ENCODE peak calls at places on chromosomes 16 and 17, in ten cellular contexts. A is non-pigmented ciliary epithelial cell; I is DMS153; T is lung; L is fibroblast of lung; V is right atrium auricular region; Q is stimulated activated CD4-positive, alpha-beta T cell treated with anti-CD3 and anti-CD28 coated beads, TNF-alpha, amount 100 ng/mL, for 48 hours; H is stimulated activated CD8-positive, alpha-beta memory T cell treated with anti-CD3 and anti-CD28 coated beads, Interleukin-7, amount 100 ng/mL, for 1 hour; M is germinal center; S is WTC11. J is an unnamed sample.

GRCh38 chr16:813204-813915 is 12.8 kb upstream of the GNG13 start:
- DNase-seq in A (no peak), I (no peak), T (no peak), L (no peak), V (no peak), Q (peak; percentile 48), H (no peak), M (peak; percentile 49), S (peak; percentile 80), J (peak; percentile 71)

GRCh38 chr17:18319604-18320256 is 4.6 kb downstream of the SMCR8 start:
- DNase-seq in A (peak; percentile 55), I (no peak), T (no peak), L (peak; percentile 49), V (no peak), Q (no peak), H (no peak), M (no peak), S (peak; percentile 56), J (peak; percentile 70)

GRCh38 chr17:40605301-40605700 is 40.0 kb upstream of the CCR7 start:
- DNase-seq in A (no peak), I (no peak), T (no peak), L (no peak), V (no peak), Q (peak; percentile 62), H (no peak), M (no peak), S (no peak), J (no peak)

GRCh38 chr16:49274936-49275730 is 6.5 kb downstream of the CBLN1 start:
- DNase-seq in A (no peak), I (no peak), T (no peak), L (no peak), V (no peak), Q (no peak), H (no peak), M (no peak), S (peak; percentile 45), J (no peak)

GRCh38 chr17:45087496-45087975 is 26.4 kb downstream of the NMT1 start:
- DNase-seq in A (no peak), I (no peak), T (no peak), L (peak; percentile 59), V (no peak), Q (no peak), H (no peak), M (no peak), S (no peak), J (peak; percentile 71)

GRCh38 chr17:73359987-73360410 is 48.2 kb upstream of the CDC42EP4 start:
- DNase-seq in A (no peak), I (peak; percentile 78), T (peak; percentile 74), L (no peak), V (no peak), Q (no peak), H (no peak), M (no peak), S (peak; percentile 81), J (no peak)

GRCh38 chr17:78872486-78872885 is 30.5 kb downstream of the CEP295NL start:
- DNase-seq in A (no peak), I (peak; percentile 14), T (no peak), L (no peak), V (no peak), Q (no peak), H (no peak), M (no peak), S (no peak), J (no peak)

GRCh38 chr16:64311241-64311640 is 810.6 kb downstream of the CDH11 start:
- DNase-seq in A (peak; percentile 3), I (no peak), T (no peak), L (peak; percentile 48), V (no peak), Q (no peak), H (no peak), M (no peak), S (no peak), J (no peak)

GRCh38 chr16:80467961-80468360 is 72.8 kb upstream of the DYNLRB2 start:
- DNase-seq in A (no peak), I (no peak), T (no peak), L (no peak), V (no peak), Q (no peak), H (no peak), M (no peak), S (no peak), J (no peak)

GRCh38 chr17:74502866-74503265 is 28.4 kb downstream of the CD300LB start:
- DNase-seq in A (no peak), I (no peak), T (no peak), L (peak; percentile 16), V (no peak), Q (no peak), H (no peak), M (no peak), S (no peak), J (no peak)

GRCh38 chr17:82754297-82755208 is 2.7 kb downstream of the TBCD start:
- DNase-seq in A (no peak), I (no peak), T (no peak), L (peak; percentile 65), V (no peak), Q (no peak), H (no peak), M (no peak), S (peak; percentile 70), J (no peak)

GRCh38 chr17:49670641-49671040 is 7.3 kb downstream of the SPOP start:
- DNase-seq in A (no peak), I (no peak), T (no peak), L (no peak), V (no peak), Q (no peak), H (no peak), M (no peak), S (no peak), J (no peak)

GRCh38 chr16:25950586-25951201 is 258.9 kb downstream of the HS3ST4 start:
- DNase-seq in A (no peak), I (no peak), T (no peak), L (no peak), V (no peak), Q (no peak), H (no peak), M (no peak), S (peak; percentile 77), J (no peak)

GRCh38 chr17:44601574-44602372 is 44.5 kb downstream of the FZD2 start:
- DNase-seq in A (no peak), I (no peak), T (peak; percentile 49), L (peak; percentile 71), V (no peak), Q (no peak), H (no peak), M (no peak), S (no peak), J (no peak)

GRCh38 chr17:75645889-75646625 is 12.8 kb downstream of the SMIM5 start:
- DNase-seq in A (no peak), I (peak; percentile 73), T (peak; percentile 84), L (no peak), V (no peak), Q (no peak), H (no peak), M (no peak), S (no peak), J (no peak)

GRCh38 chr17:42843358-42843934 is 934 bp upstream of the AOC2 start:
- DNase-seq in A (no peak), I (peak; percentile 47), T (no peak), L (peak; percentile 54), V (no peak), Q (no peak), H (no peak), M (peak; percentile 39), S (peak; percentile 46), J (peak; percentile 82)

GRCh38 chr17:75845058-75845711 is 981 bp upstream of the UNC13D start:
- DNase-seq in A (no peak), I (peak; percentile 59), T (peak; percentile 90), L (peak; percentile 56), V (peak; percentile 91), Q (peak; percentile 67), H (no peak), M (peak; percentile 89), S (peak; percentile 88), J (peak; percentile 61)

GRCh38 chr17:5708344-5708743 is 124.0 kb upstream of the NLRP1 start:
- DNase-seq in A (no peak), I (no peak), T (no peak), L (no peak), V (no peak), Q (no peak), H (no peak), M (no peak), S (no peak), J (no peak)

GRCh38 chr17:40562841-40563370 is 2.4 kb downstream of the CCR7 start:
- DNase-seq in A (no peak), I (no peak), T (no peak), L (no peak), V (no peak), Q (no peak), H (no peak), M (no peak), S (no peak), J (no peak)

GRCh38 chr17:66487121-66487520 is 184.7 kb downstream of the PRKCA start:
- DNase-seq in A (no peak), I (no peak), T (no peak), L (no peak), V (no peak), Q (no peak), H (no peak), M (no peak), S (no peak), J (no peak)

GRCh38 chr17:57895382-57896060 is 45.7 kb upstream of the MRPS23 start:
- DNase-seq in A (no peak), I (peak; percentile 63), T (no peak), L (no peak), V (no peak), Q (no peak), H (no peak), M (no peak), S (no peak), J (no peak)

GRCh38 chr17:50638851-50639767 is 4.4 kb downstream of the ABCC3 start:
- DNase-seq in A (peak; percentile 80), I (peak; percentile 81), T (peak; percentile 98), L (peak; percentile 98), V (peak; percentile 94), Q (no peak), H (no peak), M (no peak), S (no peak), J (peak; percentile 96)

GRCh38 chr16:78894872-78895271 is 705.7 kb downstream of the MAF start:
- DNase-seq in A (no peak), I (no peak), T (no peak), L (no peak), V (no peak), Q (no peak), H (no peak), M (no peak), S (no peak), J (no peak)

GRCh38 chr17:57480438-57481196 is 224.3 kb downstream of the MSI2 start:
- DNase-seq in A (peak; percentile 55), I (no peak), T (no peak), L (peak; percentile 93), V (no peak), Q (no peak), H (no peak), M (no peak), S (no peak), J (peak; percentile 61)

GRCh38 chr17:29076087-29076486 is 33.1 kb downstream of the PIPOX start:
- DNase-seq in A (no peak), I (no peak), T (no peak), L (no peak), V (no peak), Q (no peak), H (no peak), M (no peak), S (no peak), J (no peak)

GRCh38 chr16:81553080-81553813 is 108.6 kb downstream of the CMIP start:
- DNase-seq in A (no peak), I (no peak), T (no peak), L (peak; percentile 71), V (no peak), Q (no peak), H (no peak), M (no peak), S (no peak), J (no peak)